ENCODE peak calls at places on chromosomes 7 and 10, in nine cellular contexts. T is HFF-Myc, G is SK-N-SH, D is lower lobe of right lung, U is cardiac muscle cell, L is esophagus muscularis mucosa, F is heart right ventricle, O is fibroblast of mammary gland, P is fibroblast of the aortic adventitia. Q is an unnamed sample.

GRCh38 chr7:90401989-90402388 is 1.3 kb upstream of the CLDN12 start:
- DNase-seq in T (no peak), G (peak; percentile 71), D (no peak), U (peak; percentile 40), L (no peak), F (no peak), O (peak; percentile 62), P (peak; percentile 42), Q (no peak)

GRCh38 chr7:123533929-123534382 is 439 bp downstream of the IQUB start:
- DNase-seq in T (no peak), G (no peak), D (no peak), U (no peak), L (no peak), F (no peak), O (no peak), P (peak; percentile 2), Q (no peak)

GRCh38 chr10:99630439-99630838 is 10.2 kb upstream of the SLC25A28 start:
- DNase-seq in T (no peak), G (peak; percentile 39), D (no peak), U (peak; percentile 79), L (no peak), F (no peak), O (peak; percentile 65), P (peak; percentile 83), Q (peak; percentile 43)

GRCh38 chr7:3206101-3206500 is 95.0 kb upstream of the SDK1 start:
- DNase-seq in T (no peak), G (no peak), D (no peak), U (no peak), L (peak; percentile 70), F (no peak), O (no peak), P (no peak), Q (no peak)

GRCh38 chr7:57443567-57443966 is 6.4 kb upstream of the ZNF716 start:
- DNase-seq in T (no peak), G (no peak), D (no peak), U (no peak), L (no peak), F (no peak), O (no peak), P (no peak), Q (no peak)

GRCh38 chr10:3110782-3111625 is 43.7 kb downstream of the PFKP start:
- DNase-seq in T (no peak), G (no peak), D (no peak), U (no peak), L (no peak), F (no peak), O (no peak), P (no peak), Q (no peak)

GRCh38 chr10:84191106-84191505 is 3.2 kb upstream of the CDHR1 start:
- DNase-seq in T (no peak), G (no peak), D (no peak), U (no peak), L (no peak), F (no peak), O (no peak), P (no peak), Q (no peak)

GRCh38 chr7:51354897-51355296 is 38.3 kb upstream of the COBL start:
- DNase-seq in T (no peak), G (no peak), D (no peak), U (no peak), L (no peak), F (no peak), O (no peak), P (no peak), Q (no peak)

GRCh38 chr7:44251851-44252250 is 51.1 kb downstream of the YKT6 start:
- DNase-seq in T (no peak), G (no peak), D (no peak), U (no peak), L (no peak), F (no peak), O (no peak), P (no peak), Q (no peak)

GRCh38 chr7:90599892-90600555 is 3.9 kb downstream of the CDK14 start:
- DNase-seq in T (no peak), G (peak; percentile 62), D (no peak), U (peak; percentile 66), L (no peak), F (no peak), O (peak; percentile 27), P (peak; percentile 62), Q (no peak)

GRCh38 chr10:75395171-75395954 is 6.2 kb downstream of the ZNF503 start:
- DNase-seq in T (no peak), G (peak; percentile 57), D (peak; percentile 75), U (peak; percentile 67), L (no peak), F (no peak), O (peak; percentile 21), P (peak; percentile 56), Q (no peak)

GRCh38 chr10:87544750-87545149 is 40.1 kb downstream of the MINPP1 start:
- DNase-seq in T (no peak), G (no peak), D (no peak), U (peak; percentile 55), L (no peak), F (no peak), O (no peak), P (peak; percentile 69), Q (no peak)

GRCh38 chr7:95255691-95256090 is 68.6 kb downstream of the PON1 start:
- DNase-seq in T (no peak), G (no peak), D (no peak), U (no peak), L (no peak), F (no peak), O (no peak), P (no peak), Q (no peak)

GRCh38 chr7:121744319-121744718 is 128.6 kb upstream of the PTPRZ1 start:
- DNase-seq in T (no peak), G (no peak), D (no peak), U (no peak), L (no peak), F (no peak), O (no peak), P (no peak), Q (no peak)

GRCh38 chr7:128032605-128033235 is 1.5 kb upstream of the LRRC4 start:
- DNase-seq in T (no peak), G (no peak), D (peak; percentile 58), U (peak; percentile 18), L (no peak), F (peak; percentile 21), O (no peak), P (no peak), Q (no peak)

GRCh38 chr7:128030999-128031681 is at the start of gene LRRC4:
- DNase-seq in T (no peak), G (peak; percentile 90), D (peak; percentile 65), U (peak; percentile 61), L (no peak), F (peak; percentile 26), O (peak; percentile 39), P (peak; percentile 32), Q (peak; percentile 49)

GRCh38 chr7:128033246-128033645 is 2.0 kb upstream of the LRRC4 start:
- DNase-seq in T (no peak), G (no peak), D (no peak), U (no peak), L (no peak), F (no peak), O (no peak), P (no peak), Q (no peak)

GRCh38 chr7:128030263-128030998 is 806 bp downstream of the LRRC4 start:
- DNase-seq in T (no peak), G (peak; percentile 50), D (no peak), U (no peak), L (no peak), F (no peak), O (no peak), P (no peak), Q (no peak)

GRCh38 chr7:128031901-128032604 is 816 bp upstream of the LRRC4 start:
- DNase-seq in T (peak; percentile 56), G (peak; percentile 92), D (peak; percentile 64), U (peak; percentile 90), L (no peak), F (peak; percentile 51), O (peak; percentile 92), P (peak; percentile 87), Q (peak; percentile 48)
- TF ChIP-seq CTCF in T (no peak), G (peak; percentile 44), D (peak; percentile 31), U (peak; percentile 35), L (peak; percentile 34), F (no peak), O (no peak), P (peak; percentile 36), Q (no peak)

GRCh38 chr7:77570330-77571011 is 33.4 kb downstream of the PTPN12 start:
- DNase-seq in T (peak; percentile 56), G (no peak), D (no peak), U (peak; percentile 74), L (no peak), F (no peak), O (peak; percentile 74), P (peak; percentile 58), Q (peak; percentile 18)
- H3K4me3 ChIP-seq in T (no peak overlapping the region), G (no peak overlapping the region), D (no peak overlapping the region), U (no peak overlapping the region), L (no peak overlapping the region), F (no peak overlapping the region), O (no peak overlapping the region), P (no peak overlapping the region), Q (no peak overlapping the region)

DNA sequence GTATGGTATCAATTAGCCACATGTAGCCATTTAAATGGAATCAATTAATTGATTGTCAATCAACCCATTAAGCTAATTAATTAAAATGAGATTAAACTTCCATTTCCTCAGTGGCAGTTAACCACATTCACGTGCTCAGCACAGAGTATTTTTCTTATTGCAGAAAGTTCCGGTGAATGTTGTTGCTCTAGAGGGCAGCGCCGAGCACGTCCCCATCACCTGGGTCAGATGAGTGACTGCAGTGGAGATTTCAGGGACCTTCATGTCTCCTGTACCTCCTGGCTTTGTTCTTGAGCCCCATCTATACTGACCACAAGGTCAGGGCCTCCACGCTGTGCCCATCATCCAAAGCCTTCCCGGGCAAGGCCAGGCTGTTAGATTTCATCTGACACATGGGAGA is 168.8 kb upstream of the MKI67 start:
- DNase-seq in T (no peak), G (no peak), D (no peak), U (no peak), L (no peak), F (no peak), O (no peak), P (no peak), Q (no peak)
- TF ChIP-seq CTCF in T (no peak), G (no peak), D (no peak), U (no peak), L (no peak), F (no peak), O (no peak), P (no peak), Q (no peak)

GRCh38 chr10:61330669-61331068 is 122.5 kb downstream of the TMEM26 start:
- DNase-seq in T (no peak), G (no peak), D (no peak), U (no peak), L (no peak), F (no peak), O (no peak), P (no peak), Q (peak; percentile 2)
- H3K4me3 ChIP-seq in T (no peak overlapping the region), G (no peak overlapping the region), D (no peak overlapping the region), U (no peak overlapping the region), L (no peak overlapping the region), F (no peak overlapping the region), O (no peak overlapping the region), P (no peak overlapping the region), Q (no peak overlapping the region)

GRCh38 chr10:64091889-64092288 is 570.7 kb downstream of the REEP3 start:
- DNase-seq in T (no peak), G (peak; percentile 21), D (no peak), U (peak; percentile 9), L (no peak), F (no peak), O (no peak), P (no peak), Q (peak; percentile 19)
- TF ChIP-seq CTCF in T (no peak), G (peak; percentile 52), D (no peak), U (peak; percentile 10), L (no peak), F (no peak), O (peak; percentile 6), P (no peak), Q (peak; percentile 30)

GRCh38 chr10:88952647-88953111 is at the start of gene ACTA2:
- DNase-seq in T (no peak), G (peak; percentile 38), D (no peak), U (peak; percentile 85), L (peak; percentile 93), F (peak; percentile 53), O (peak; percentile 70), P (peak; percentile 46), Q (no peak)
- H3K4me3 ChIP-seq in T (no peak within 1 kb of the TSS), G (peak within 1 kb of the TSS; percentile 35), D (peak within 1 kb of the TSS; percentile 24), U (peak within 1 kb of the TSS; percentile 19), L (peak within 1 kb of the TSS; percentile 70), F (peak within 1 kb of the TSS; percentile 47), O (no peak within 1 kb of the TSS), P (peak within 1 kb of the TSS; percentile 2), Q (no peak within 1 kb of the TSS)

Q was measured in GM12865.